ENCODE peak calls at places on chromosomes 12 and 14, in eight cellular contexts. One of them, this sample, is unnamed.

GRCh38 chr12:10339441-10339840 is 31.8 kb downstream of the KLRD1 start:
- DNase-seq in choroid plexus epithelial cell: peak
- DNase-seq in NCI-H1105 treated with DMSO at 0.1 percent for 48 hours: no peak
- DNase-seq in endothelial cell: no peak
- DNase-seq in stimulated activated CD8-positive, alpha-beta memory T cell treated with anti-CD3 and anti-CD28 coated beads, Interleukin-4, amount 100 ng/mL, for 24 hours: no peak
- DNase-seq in epithelial cell of prostate: no peak
- DNase-seq in HCT116: peak
- DNase-seq in H7: no peak
- DNase-seq in this sample: peak

GRCh38 chr12:12405882-12406281 is 49.0 kb downstream of the BORCS5 start:
- DNase-seq in choroid plexus epithelial cell: no peak
- DNase-seq in NCI-H1105 treated with DMSO at 0.1 percent for 48 hours: peak
- DNase-seq in endothelial cell: no peak
- DNase-seq in stimulated activated CD8-positive, alpha-beta memory T cell treated with anti-CD3 and anti-CD28 coated beads, Interleukin-4, amount 100 ng/mL, for 24 hours: no peak
- DNase-seq in epithelial cell of prostate: no peak
- DNase-seq in HCT116: no peak
- DNase-seq in H7: no peak
- DNase-seq in this sample: no peak

GRCh38 chr12:3084742-3085141 is 7.6 kb downstream of the TSPAN9 start:
- DNase-seq in choroid plexus epithelial cell: no peak
- DNase-seq in NCI-H1105 treated with DMSO at 0.1 percent for 48 hours: no peak
- DNase-seq in endothelial cell: no peak
- DNase-seq in stimulated activated CD8-positive, alpha-beta memory T cell treated with anti-CD3 and anti-CD28 coated beads, Interleukin-4, amount 100 ng/mL, for 24 hours: no peak
- DNase-seq in epithelial cell of prostate: no peak
- DNase-seq in HCT116: no peak
- DNase-seq in H7: peak
- DNase-seq in this sample: no peak

GRCh38 chr12:31488737-31489338 is 102.1 kb downstream of the DENND5B start:
- DNase-seq in choroid plexus epithelial cell: no peak
- DNase-seq in NCI-H1105 treated with DMSO at 0.1 percent for 48 hours: no peak
- DNase-seq in endothelial cell: no peak
- DNase-seq in stimulated activated CD8-positive, alpha-beta memory T cell treated with anti-CD3 and anti-CD28 coated beads, Interleukin-4, amount 100 ng/mL, for 24 hours: no peak
- DNase-seq in epithelial cell of prostate: no peak
- DNase-seq in HCT116: no peak
- DNase-seq in H7: no peak
- DNase-seq in this sample: no peak

GRCh38 chr12:49838973-49839633 is 3.8 kb downstream of the BCDIN3D start:
- DNase-seq in choroid plexus epithelial cell: peak
- DNase-seq in NCI-H1105 treated with DMSO at 0.1 percent for 48 hours: peak
- DNase-seq in endothelial cell: peak
- DNase-seq in stimulated activated CD8-positive, alpha-beta memory T cell treated with anti-CD3 and anti-CD28 coated beads, Interleukin-4, amount 100 ng/mL, for 24 hours: no peak
- DNase-seq in epithelial cell of prostate: no peak
- DNase-seq in HCT116: peak
- DNase-seq in H7: peak
- DNase-seq in this sample: peak

GRCh38 chr14:75911883-75912282 is 69.9 kb downstream of the TGFB3 start:
- DNase-seq in choroid plexus epithelial cell: peak
- DNase-seq in NCI-H1105 treated with DMSO at 0.1 percent for 48 hours: no peak
- DNase-seq in endothelial cell: peak
- DNase-seq in stimulated activated CD8-positive, alpha-beta memory T cell treated with anti-CD3 and anti-CD28 coated beads, Interleukin-4, amount 100 ng/mL, for 24 hours: no peak
- DNase-seq in epithelial cell of prostate: no peak
- DNase-seq in HCT116: no peak
- DNase-seq in H7: peak
- DNase-seq in this sample: no peak

GRCh38 chr12:62683724-62684501 is 217.3 kb downstream of the MON2 start:
- DNase-seq in choroid plexus epithelial cell: peak
- DNase-seq in NCI-H1105 treated with DMSO at 0.1 percent for 48 hours: no peak
- DNase-seq in endothelial cell: no peak
- DNase-seq in stimulated activated CD8-positive, alpha-beta memory T cell treated with anti-CD3 and anti-CD28 coated beads, Interleukin-4, amount 100 ng/mL, for 24 hours: no peak
- DNase-seq in epithelial cell of prostate: no peak
- DNase-seq in HCT116: no peak
- DNase-seq in H7: peak
- DNase-seq in this sample: no peak

GRCh38 chr12:52975820-52976573 is 27.1 kb downstream of the KRT18 start:
- DNase-seq in choroid plexus epithelial cell: peak
- DNase-seq in NCI-H1105 treated with DMSO at 0.1 percent for 48 hours: no peak
- DNase-seq in endothelial cell: peak
- DNase-seq in stimulated activated CD8-positive, alpha-beta memory T cell treated with anti-CD3 and anti-CD28 coated beads, Interleukin-4, amount 100 ng/mL, for 24 hours: no peak
- DNase-seq in epithelial cell of prostate: no peak
- DNase-seq in HCT116: peak
- DNase-seq in H7: peak
- DNase-seq in this sample: peak

GRCh38 chr12:48812389-48812788 is 5.9 kb upstream of the CACNB3 start:
- DNase-seq in choroid plexus epithelial cell: no peak
- DNase-seq in NCI-H1105 treated with DMSO at 0.1 percent for 48 hours: no peak
- DNase-seq in endothelial cell: no peak
- DNase-seq in stimulated activated CD8-positive, alpha-beta memory T cell treated with anti-CD3 and anti-CD28 coated beads, Interleukin-4, amount 100 ng/mL, for 24 hours: no peak
- DNase-seq in epithelial cell of prostate: no peak
- DNase-seq in HCT116: no peak
- DNase-seq in H7: no peak
- DNase-seq in this sample: peak

GRCh38 chr12:67456281-67456918 is 187.2 kb downstream of the CAND1 start:
- DNase-seq in choroid plexus epithelial cell: peak
- DNase-seq in NCI-H1105 treated with DMSO at 0.1 percent for 48 hours: peak
- DNase-seq in endothelial cell: no peak
- DNase-seq in stimulated activated CD8-positive, alpha-beta memory T cell treated with anti-CD3 and anti-CD28 coated beads, Interleukin-4, amount 100 ng/mL, for 24 hours: no peak
- DNase-seq in epithelial cell of prostate: no peak
- DNase-seq in HCT116: no peak
- DNase-seq in H7: no peak
- DNase-seq in this sample: peak

GRCh38 chr14:104206281-104206904 is 68.0 kb downstream of the KIF26A start:
- DNase-seq in choroid plexus epithelial cell: peak
- DNase-seq in NCI-H1105 treated with DMSO at 0.1 percent for 48 hours: peak
- DNase-seq in endothelial cell: no peak
- DNase-seq in stimulated activated CD8-positive, alpha-beta memory T cell treated with anti-CD3 and anti-CD28 coated beads, Interleukin-4, amount 100 ng/mL, for 24 hours: no peak
- DNase-seq in epithelial cell of prostate: no peak
- DNase-seq in HCT116: no peak
- DNase-seq in H7: peak
- DNase-seq in this sample: peak

GRCh38 chr14:29339491-29339890 is 572.9 kb downstream of the FOXG1 start:
- DNase-seq in choroid plexus epithelial cell: peak
- DNase-seq in NCI-H1105 treated with DMSO at 0.1 percent for 48 hours: no peak
- DNase-seq in endothelial cell: no peak
- DNase-seq in stimulated activated CD8-positive, alpha-beta memory T cell treated with anti-CD3 and anti-CD28 coated beads, Interleukin-4, amount 100 ng/mL, for 24 hours: no peak
- DNase-seq in epithelial cell of prostate: no peak
- DNase-seq in HCT116: no peak
- DNase-seq in H7: no peak
- DNase-seq in this sample: no peak

GRCh38 chr12:5172886-5173285 is 129.2 kb downstream of the KCNA5 start:
- DNase-seq in choroid plexus epithelial cell: no peak
- DNase-seq in NCI-H1105 treated with DMSO at 0.1 percent for 48 hours: no peak
- DNase-seq in endothelial cell: no peak
- DNase-seq in stimulated activated CD8-positive, alpha-beta memory T cell treated with anti-CD3 and anti-CD28 coated beads, Interleukin-4, amount 100 ng/mL, for 24 hours: no peak
- DNase-seq in epithelial cell of prostate: no peak
- DNase-seq in HCT116: no peak
- DNase-seq in H7: no peak
- DNase-seq in this sample: no peak

GRCh38 chr12:100159391-100160104 is 16.9 kb upstream of the BLTP3B start:
- DNase-seq in choroid plexus epithelial cell: no peak
- DNase-seq in NCI-H1105 treated with DMSO at 0.1 percent for 48 hours: no peak
- DNase-seq in endothelial cell: no peak
- DNase-seq in stimulated activated CD8-positive, alpha-beta memory T cell treated with anti-CD3 and anti-CD28 coated beads, Interleukin-4, amount 100 ng/mL, for 24 hours: no peak
- DNase-seq in epithelial cell of prostate: no peak
- DNase-seq in HCT116: no peak
- DNase-seq in H7: no peak
- DNase-seq in this sample: no peak

GRCh38 chr12:127191124-127191523 is 1075.8 kb upstream of the TMEM132C start:
- DNase-seq in choroid plexus epithelial cell: peak
- DNase-seq in NCI-H1105 treated with DMSO at 0.1 percent for 48 hours: no peak
- DNase-seq in endothelial cell: no peak
- DNase-seq in stimulated activated CD8-positive, alpha-beta memory T cell treated with anti-CD3 and anti-CD28 coated beads, Interleukin-4, amount 100 ng/mL, for 24 hours: no peak
- DNase-seq in epithelial cell of prostate: peak
- DNase-seq in HCT116: no peak
- DNase-seq in H7: no peak
- DNase-seq in this sample: no peak

GRCh38 chr14:69879175-69880047 is at the start of gene SMOC1:
- DNase-seq in choroid plexus epithelial cell: peak
- DNase-seq in NCI-H1105 treated with DMSO at 0.1 percent for 48 hours: peak
- DNase-seq in endothelial cell: peak
- DNase-seq in stimulated activated CD8-positive, alpha-beta memory T cell treated with anti-CD3 and anti-CD28 coated beads, Interleukin-4, amount 100 ng/mL, for 24 hours: peak
- DNase-seq in epithelial cell of prostate: no peak
- DNase-seq in HCT116: no peak
- DNase-seq in H7: peak
- DNase-seq in this sample: peak

GRCh38 chr12:89456565-89456964 is 68.0 kb downstream of the GALNT4 start:
- DNase-seq in choroid plexus epithelial cell: no peak
- DNase-seq in NCI-H1105 treated with DMSO at 0.1 percent for 48 hours: no peak
- DNase-seq in endothelial cell: no peak
- DNase-seq in stimulated activated CD8-positive, alpha-beta memory T cell treated with anti-CD3 and anti-CD28 coated beads, Interleukin-4, amount 100 ng/mL, for 24 hours: no peak
- DNase-seq in epithelial cell of prostate: no peak
- DNase-seq in HCT116: no peak
- DNase-seq in H7: no peak
- DNase-seq in this sample: no peak

GRCh38 chr12:57522887-57523705 is 472 bp downstream of the MBD6 start:
- DNase-seq in choroid plexus epithelial cell: peak
- DNase-seq in NCI-H1105 treated with DMSO at 0.1 percent for 48 hours: no peak
- DNase-seq in endothelial cell: peak
- DNase-seq in stimulated activated CD8-positive, alpha-beta memory T cell treated with anti-CD3 and anti-CD28 coated beads, Interleukin-4, amount 100 ng/mL, for 24 hours: no peak
- DNase-seq in epithelial cell of prostate: no peak
- DNase-seq in HCT116: no peak
- DNase-seq in H7: peak
- DNase-seq in this sample: peak

GRCh38 chr12:5520037-5520436 is 88.1 kb downstream of the NTF3 start:
- DNase-seq in choroid plexus epithelial cell: no peak
- DNase-seq in NCI-H1105 treated with DMSO at 0.1 percent for 48 hours: no peak
- DNase-seq in endothelial cell: no peak
- DNase-seq in stimulated activated CD8-positive, alpha-beta memory T cell treated with anti-CD3 and anti-CD28 coated beads, Interleukin-4, amount 100 ng/mL, for 24 hours: no peak
- DNase-seq in epithelial cell of prostate: no peak
- DNase-seq in HCT116: no peak
- DNase-seq in H7: no peak
- DNase-seq in this sample: no peak

GRCh38 chr12:88570103-88570502 is 10.2 kb downstream of the KITLG start:
- DNase-seq in choroid plexus epithelial cell: peak
- DNase-seq in NCI-H1105 treated with DMSO at 0.1 percent for 48 hours: no peak
- DNase-seq in endothelial cell: no peak
- DNase-seq in stimulated activated CD8-positive, alpha-beta memory T cell treated with anti-CD3 and anti-CD28 coated beads, Interleukin-4, amount 100 ng/mL, for 24 hours: no peak
- DNase-seq in epithelial cell of prostate: no peak
- DNase-seq in HCT116: no peak
- DNase-seq in H7: no peak
- DNase-seq in this sample: peak

GRCh38 chr14:36700656-36701055 is 39.0 kb downstream of the PAX9 start:
- DNase-seq in choroid plexus epithelial cell: no peak
- DNase-seq in NCI-H1105 treated with DMSO at 0.1 percent for 48 hours: no peak
- DNase-seq in endothelial cell: no peak
- DNase-seq in stimulated activated CD8-positive, alpha-beta memory T cell treated with anti-CD3 and anti-CD28 coated beads, Interleukin-4, amount 100 ng/mL, for 24 hours: no peak
- DNase-seq in epithelial cell of prostate: no peak
- DNase-seq in HCT116: no peak
- DNase-seq in H7: no peak
- DNase-seq in this sample: no peak

GRCh38 chr14:53037016-53037415 is 86.2 kb upstream of the FERMT2 start:
- DNase-seq in choroid plexus epithelial cell: no peak
- DNase-seq in NCI-H1105 treated with DMSO at 0.1 percent for 48 hours: no peak
- DNase-seq in endothelial cell: no peak
- DNase-seq in stimulated activated CD8-positive, alpha-beta memory T cell treated with anti-CD3 and anti-CD28 coated beads, Interleukin-4, amount 100 ng/mL, for 24 hours: no peak
- DNase-seq in epithelial cell of prostate: no peak
- DNase-seq in HCT116: no peak
- DNase-seq in H7: no peak
- DNase-seq in this sample: no peak

GRCh38 chr14:76867536-76868452 is 41.6 kb downstream of the LRRC74A start:
- DNase-seq in choroid plexus epithelial cell: no peak
- DNase-seq in NCI-H1105 treated with DMSO at 0.1 percent for 48 hours: no peak
- DNase-seq in endothelial cell: no peak
- DNase-seq in stimulated activated CD8-positive, alpha-beta memory T cell treated with anti-CD3 and anti-CD28 coated beads, Interleukin-4, amount 100 ng/mL, for 24 hours: no peak
- DNase-seq in epithelial cell of prostate: no peak
- DNase-seq in HCT116: no peak
- DNase-seq in H7: peak
- DNase-seq in this sample: no peak

GRCh38 chr14:57833304-57833703 is 32.6 kb downstream of the SLC35F4 start:
- DNase-seq in choroid plexus epithelial cell: peak
- DNase-seq in NCI-H1105 treated with DMSO at 0.1 percent for 48 hours: no peak
- DNase-seq in endothelial cell: no peak
- DNase-seq in stimulated activated CD8-positive, alpha-beta memory T cell treated with anti-CD3 and anti-CD28 coated beads, Interleukin-4, amount 100 ng/mL, for 24 hours: no peak
- DNase-seq in epithelial cell of prostate: peak
- DNase-seq in HCT116: peak
- DNase-seq in H7: no peak
- DNase-seq in this sample: no peak

GRCh38 chr14:61730756-61731373 is 31.4 kb upstream of the SNAPC1 start:
- DNase-seq in choroid plexus epithelial cell: no peak
- DNase-seq in NCI-H1105 treated with DMSO at 0.1 percent for 48 hours: no peak
- DNase-seq in endothelial cell: no peak
- DNase-seq in stimulated activated CD8-positive, alpha-beta memory T cell treated with anti-CD3 and anti-CD28 coated beads, Interleukin-4, amount 100 ng/mL, for 24 hours: no peak
- DNase-seq in epithelial cell of prostate: no peak
- DNase-seq in HCT116: no peak
- DNase-seq in H7: no peak
- DNase-seq in this sample: no peak

GRCh38 chr12:11758838-11759509 is 109.5 kb downstream of the ETV6 start:
- DNase-seq in choroid plexus epithelial cell: peak
- DNase-seq in NCI-H1105 treated with DMSO at 0.1 percent for 48 hours: no peak
- DNase-seq in endothelial cell: no peak
- DNase-seq in stimulated activated CD8-positive, alpha-beta memory T cell treated with anti-CD3 and anti-CD28 coated beads, Interleukin-4, amount 100 ng/mL, for 24 hours: no peak
- DNase-seq in epithelial cell of prostate: no peak
- DNase-seq in HCT116: no peak
- DNase-seq in H7: no peak
- DNase-seq in this sample: peak

This sample was measured in mesenchymal stem cell.